ENCODE peak calls at places on chromosomes 12 and 14, in seven cellular contexts. K is AG10803, F is SJSA1, U is activated T-helper 1 cell treated with Interleukin-2 at 50 U/mL for 16 hours, D is midbrain, H is non-pigmented ciliary epithelial cell, Z is HS-27A. T is an unnamed sample.

GRCh38 chr12:114448618-114448933 is 42.6 kb upstream of the TBX5 start:
- DNase-seq in H (no peak), Z (no peak), U (no peak), K (no peak), F (no peak), D (no peak), T (no peak)

GRCh38 chr14:65940056-65940735 is 527.7 kb downstream of the FUT8 start:
- DNase-seq in U (no peak), Z (no peak), F (no peak), K (no peak), D (no peak), H (no peak), T (peak)

GRCh38 chr14:100712490-100712889 is 14.2 kb upstream of the DLK1 start:
- DNase-seq in U (no peak), F (no peak), K (no peak), D (no peak), Z (no peak), H (no peak), T (no peak)

GRCh38 chr14:50018236-50019210 is 97.8 kb downstream of the VCPKMT start:
- DNase-seq in U (no peak), Z (no peak), F (no peak), H (no peak), K (peak), D (no peak), T (no peak)

GRCh38 chr12:109358154-109358869 is 10.6 kb downstream of the MYO1H start:
- DNase-seq in H (no peak), D (no peak), K (no peak), F (no peak), U (no peak), Z (no peak), T (peak)

GRCh38 chr12:93016752-93017350 is 87.8 kb upstream of the EEA1 start:
- DNase-seq in Z (no peak), D (peak), H (no peak), K (no peak), F (no peak), U (no peak), T (no peak)

GRCh38 chr12:127803545-127803944 is 463.4 kb upstream of the TMEM132C start:
- DNase-seq in H (no peak), U (no peak), D (no peak), F (no peak), K (peak), Z (no peak), T (no peak)

GRCh38 chr12:53890081-53890480 is 48.5 kb upstream of the HOXC13 start:
- DNase-seq in D (no peak), F (no peak), H (no peak), Z (no peak), K (no peak), U (no peak), T (no peak)

GRCh38 chr12:30582943-30583342 is 112.7 kb downstream of the IPO8 start:
- DNase-seq in D (no peak), F (no peak), K (peak), U (no peak), H (no peak), Z (no peak), T (no peak)

GRCh38 chr12:62907067-62907466 is 27.9 kb downstream of the PPM1H start:
- DNase-seq in D (no peak), K (no peak), F (no peak), H (no peak), U (no peak), Z (no peak), T (no peak)

GRCh38 chr14:101063121-101063520 is 159.6 kb upstream of the RTL1 start:
- DNase-seq in U (no peak), K (no peak), F (no peak), Z (no peak), D (no peak), H (no peak), T (no peak)

GRCh38 chr12:1800646-1801284 is 19.6 kb upstream of the LRTM2 start:
- DNase-seq in H (no peak), Z (no peak), K (no peak), D (peak), F (peak), U (no peak), T (peak)

T was measured in GM20000.